ENCODE peak calls at places on chromosomes 6 and 20, in ten cellular contexts. One of them, this sample, is unnamed.

GRCh38 chr6:15509335-15509933 is 153.4 kb downstream of the DTNBP1 start:
- DNase-seq in uterus: no peak
- DNase-seq in body of pancreas: no peak
- DNase-seq in IMR-90: peak
- DNase-seq in gastrocnemius medialis: peak
- DNase-seq in A549: no peak
- DNase-seq in upper lobe of left lung: no peak
- DNase-seq in tibial nerve: no peak
- DNase-seq in suprapubic skin: peak
- DNase-seq in prostate gland: no peak
- DNase-seq in this sample: no peak

GRCh38 chr6:87501809-87502572 is 29.2 kb downstream of the SLC35A1 start:
- DNase-seq in uterus: no peak
- DNase-seq in body of pancreas: no peak
- DNase-seq in IMR-90: no peak
- DNase-seq in gastrocnemius medialis: no peak
- DNase-seq in A549: no peak
- DNase-seq in upper lobe of left lung: no peak
- DNase-seq in tibial nerve: no peak
- DNase-seq in suprapubic skin: no peak
- DNase-seq in prostate gland: no peak
- DNase-seq in this sample: no peak

GRCh38 chr6:57432162-57432561 is 114.7 kb downstream of the PRIM2 start:
- DNase-seq in uterus: no peak
- DNase-seq in body of pancreas: no peak
- DNase-seq in IMR-90: peak
- DNase-seq in gastrocnemius medialis: no peak
- DNase-seq in A549: no peak
- DNase-seq in upper lobe of left lung: no peak
- DNase-seq in tibial nerve: no peak
- DNase-seq in suprapubic skin: no peak
- DNase-seq in prostate gland: no peak
- DNase-seq in this sample: no peak

GRCh38 chr20:23420943-23421925 is at the start of gene NAPB:
- DNase-seq in uterus: peak
- DNase-seq in body of pancreas: peak
- DNase-seq in IMR-90: peak
- DNase-seq in gastrocnemius medialis: peak
- DNase-seq in A549: peak
- DNase-seq in upper lobe of left lung: peak
- DNase-seq in tibial nerve: peak
- DNase-seq in suprapubic skin: peak
- DNase-seq in prostate gland: peak
- DNase-seq in this sample: peak

GRCh38 chr6:35069262-35069661 is 71.9 kb downstream of the TCP11 start:
- DNase-seq in uterus: no peak
- DNase-seq in body of pancreas: no peak
- DNase-seq in IMR-90: no peak
- DNase-seq in gastrocnemius medialis: no peak
- DNase-seq in A549: no peak
- DNase-seq in upper lobe of left lung: no peak
- DNase-seq in tibial nerve: no peak
- DNase-seq in suprapubic skin: no peak
- DNase-seq in prostate gland: no peak
- DNase-seq in this sample: no peak

GRCh38 chr6:12601881-12602280 is 114.7 kb upstream of the PHACTR1 start:
- DNase-seq in uterus: no peak
- DNase-seq in body of pancreas: no peak
- DNase-seq in IMR-90: no peak
- DNase-seq in gastrocnemius medialis: no peak
- DNase-seq in A549: no peak
- DNase-seq in upper lobe of left lung: no peak
- DNase-seq in tibial nerve: no peak
- DNase-seq in suprapubic skin: no peak
- DNase-seq in prostate gland: no peak
- DNase-seq in this sample: no peak

GRCh38 chr6:136403166-136403980 is 113.7 kb upstream of the BCLAF1 start:
- DNase-seq in uterus: peak
- DNase-seq in body of pancreas: no peak
- DNase-seq in IMR-90: peak
- DNase-seq in gastrocnemius medialis: no peak
- DNase-seq in A549: peak
- DNase-seq in upper lobe of left lung: no peak
- DNase-seq in tibial nerve: no peak
- DNase-seq in suprapubic skin: no peak
- DNase-seq in prostate gland: no peak
- DNase-seq in this sample: no peak

GRCh38 chr6:84228198-84228543 is 728 bp upstream of the CEP162 start:
- DNase-seq in uterus: no peak
- DNase-seq in body of pancreas: no peak
- DNase-seq in IMR-90: no peak
- DNase-seq in gastrocnemius medialis: no peak
- DNase-seq in A549: no peak
- DNase-seq in upper lobe of left lung: no peak
- DNase-seq in tibial nerve: no peak
- DNase-seq in suprapubic skin: no peak
- DNase-seq in prostate gland: no peak
- DNase-seq in this sample: no peak

GRCh38 chr6:155001482-155001881 is 6.4 kb downstream of the TIAM2 start:
- DNase-seq in uterus: no peak
- DNase-seq in body of pancreas: no peak
- DNase-seq in IMR-90: peak
- DNase-seq in gastrocnemius medialis: no peak
- DNase-seq in A549: no peak
- DNase-seq in upper lobe of left lung: no peak
- DNase-seq in tibial nerve: no peak
- DNase-seq in suprapubic skin: no peak
- DNase-seq in prostate gland: no peak
- DNase-seq in this sample: no peak

GRCh38 chr6:30200551-30201281 is 12.5 kb downstream of the TRIM26 start:
- DNase-seq in uterus: no peak
- DNase-seq in body of pancreas: no peak
- DNase-seq in IMR-90: no peak
- DNase-seq in gastrocnemius medialis: no peak
- DNase-seq in A549: no peak
- DNase-seq in upper lobe of left lung: no peak
- DNase-seq in tibial nerve: no peak
- DNase-seq in suprapubic skin: no peak
- DNase-seq in prostate gland: no peak
- DNase-seq in this sample: no peak

GRCh38 chr6:135693971-135694370 is 157.5 kb upstream of the PDE7B start:
- DNase-seq in uterus: no peak
- DNase-seq in body of pancreas: no peak
- DNase-seq in IMR-90: no peak
- DNase-seq in gastrocnemius medialis: no peak
- DNase-seq in A549: no peak
- DNase-seq in upper lobe of left lung: no peak
- DNase-seq in tibial nerve: no peak
- DNase-seq in suprapubic skin: no peak
- DNase-seq in prostate gland: no peak
- DNase-seq in this sample: no peak

GRCh38 chr20:41534842-41535241 is 83.3 kb downstream of the CHD6 start:
- DNase-seq in uterus: no peak
- DNase-seq in body of pancreas: no peak
- DNase-seq in IMR-90: peak
- DNase-seq in gastrocnemius medialis: no peak
- DNase-seq in A549: no peak
- DNase-seq in upper lobe of left lung: no peak
- DNase-seq in tibial nerve: no peak
- DNase-seq in suprapubic skin: no peak
- DNase-seq in prostate gland: no peak
- DNase-seq in this sample: no peak

GRCh38 chr6:11271637-11272036 is 39.2 kb upstream of the NEDD9 start:
- DNase-seq in uterus: no peak
- DNase-seq in body of pancreas: no peak
- DNase-seq in IMR-90: peak
- DNase-seq in gastrocnemius medialis: no peak
- DNase-seq in A549: no peak
- DNase-seq in upper lobe of left lung: no peak
- DNase-seq in tibial nerve: no peak
- DNase-seq in suprapubic skin: no peak
- DNase-seq in prostate gland: no peak
- DNase-seq in this sample: no peak

GRCh38 chr6:25346064-25346463 is 66.9 kb downstream of the CARMIL1 start:
- DNase-seq in uterus: no peak
- DNase-seq in body of pancreas: no peak
- DNase-seq in IMR-90: no peak
- DNase-seq in gastrocnemius medialis: no peak
- DNase-seq in A549: no peak
- DNase-seq in upper lobe of left lung: peak
- DNase-seq in tibial nerve: no peak
- DNase-seq in suprapubic skin: no peak
- DNase-seq in prostate gland: no peak
- DNase-seq in this sample: peak

GRCh38 chr20:3925113-3925695 is 36.0 kb downstream of the PANK2 start:
- DNase-seq in uterus: no peak
- DNase-seq in body of pancreas: no peak
- DNase-seq in IMR-90: no peak
- DNase-seq in gastrocnemius medialis: no peak
- DNase-seq in A549: no peak
- DNase-seq in upper lobe of left lung: no peak
- DNase-seq in tibial nerve: no peak
- DNase-seq in suprapubic skin: no peak
- DNase-seq in prostate gland: no peak
- DNase-seq in this sample: no peak

GRCh38 chr20:34312024-34312460 is 8.9 kb upstream of the AHCY start:
- DNase-seq in uterus: no peak
- DNase-seq in body of pancreas: no peak
- DNase-seq in IMR-90: no peak
- DNase-seq in gastrocnemius medialis: no peak
- DNase-seq in A549: peak
- DNase-seq in upper lobe of left lung: no peak
- DNase-seq in tibial nerve: no peak
- DNase-seq in suprapubic skin: no peak
- DNase-seq in prostate gland: no peak
- DNase-seq in this sample: no peak

GRCh38 chr6:27545271-27546046 is 72.6 kb upstream of the ZNF184 start:
- DNase-seq in uterus: no peak
- DNase-seq in body of pancreas: no peak
- DNase-seq in IMR-90: peak
- DNase-seq in gastrocnemius medialis: no peak
- DNase-seq in A549: peak
- DNase-seq in upper lobe of left lung: no peak
- DNase-seq in tibial nerve: no peak
- DNase-seq in suprapubic skin: no peak
- DNase-seq in prostate gland: no peak
- DNase-seq in this sample: peak

GRCh38 chr6:139153876-139154275 is 19.0 kb downstream of the HECA start:
- DNase-seq in uterus: no peak
- DNase-seq in body of pancreas: no peak
- DNase-seq in IMR-90: peak
- DNase-seq in gastrocnemius medialis: no peak
- DNase-seq in A549: no peak
- DNase-seq in upper lobe of left lung: no peak
- DNase-seq in tibial nerve: no peak
- DNase-seq in suprapubic skin: no peak
- DNase-seq in prostate gland: no peak
- DNase-seq in this sample: no peak

GRCh38 chr20:35720165-35721123 is 21.2 kb downstream of the ROMO1 start:
- DNase-seq in uterus: no peak
- DNase-seq in body of pancreas: no peak
- DNase-seq in IMR-90: no peak
- DNase-seq in gastrocnemius medialis: no peak
- DNase-seq in A549: no peak
- DNase-seq in upper lobe of left lung: no peak
- DNase-seq in tibial nerve: no peak
- DNase-seq in suprapubic skin: peak
- DNase-seq in prostate gland: no peak
- DNase-seq in this sample: no peak
- TF ChIP-seq POLR2A in uterus: no peak
- TF ChIP-seq POLR2A in body of pancreas: no peak
- TF ChIP-seq POLR2A in IMR-90: no peak
- TF ChIP-seq POLR2A in gastrocnemius medialis: no peak
- TF ChIP-seq POLR2A in A549: no peak
- TF ChIP-seq POLR2A in upper lobe of left lung: no peak
- TF ChIP-seq POLR2A in tibial nerve: no peak
- TF ChIP-seq POLR2A in suprapubic skin: no peak
- TF ChIP-seq POLR2A in prostate gland: no peak
- TF ChIP-seq POLR2A in this sample: no peak

DNA sequence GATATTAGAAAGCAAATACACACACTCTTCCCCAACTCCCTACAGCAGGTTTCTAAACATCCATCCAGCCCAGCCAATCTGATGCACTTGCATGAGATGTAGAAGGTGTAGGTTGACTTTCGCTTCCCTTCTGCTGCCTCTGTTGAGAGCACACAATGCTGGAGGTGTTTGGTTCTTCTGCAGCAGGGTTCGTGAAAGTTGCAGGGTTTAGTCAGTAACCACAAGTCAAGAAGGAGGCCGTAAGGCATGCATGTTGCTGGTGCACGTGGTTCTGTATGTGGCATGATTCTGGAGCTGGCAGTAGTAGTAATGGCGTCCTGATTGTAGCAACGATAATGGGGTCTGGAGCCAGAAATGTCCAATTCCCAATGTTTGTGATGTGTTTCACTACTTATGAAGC is 53.0 kb downstream of the DEK start:
- DNase-seq in uterus: no peak
- DNase-seq in body of pancreas: no peak
- DNase-seq in IMR-90: no peak
- DNase-seq in gastrocnemius medialis: no peak
- DNase-seq in A549: no peak
- DNase-seq in upper lobe of left lung: no peak
- DNase-seq in tibial nerve: no peak
- DNase-seq in suprapubic skin: no peak
- DNase-seq in prostate gland: no peak
- DNase-seq in this sample: no peak
- TF ChIP-seq POLR2A in uterus: no peak
- TF ChIP-seq POLR2A in body of pancreas: no peak
- TF ChIP-seq POLR2A in IMR-90: no peak
- TF ChIP-seq POLR2A in gastrocnemius medialis: no peak
- TF ChIP-seq POLR2A in A549: no peak
- TF ChIP-seq POLR2A in upper lobe of left lung: no peak
- TF ChIP-seq POLR2A in tibial nerve: no peak
- TF ChIP-seq POLR2A in suprapubic skin: no peak
- TF ChIP-seq POLR2A in prostate gland: no peak
- TF ChIP-seq POLR2A in this sample: no peak

DNA sequence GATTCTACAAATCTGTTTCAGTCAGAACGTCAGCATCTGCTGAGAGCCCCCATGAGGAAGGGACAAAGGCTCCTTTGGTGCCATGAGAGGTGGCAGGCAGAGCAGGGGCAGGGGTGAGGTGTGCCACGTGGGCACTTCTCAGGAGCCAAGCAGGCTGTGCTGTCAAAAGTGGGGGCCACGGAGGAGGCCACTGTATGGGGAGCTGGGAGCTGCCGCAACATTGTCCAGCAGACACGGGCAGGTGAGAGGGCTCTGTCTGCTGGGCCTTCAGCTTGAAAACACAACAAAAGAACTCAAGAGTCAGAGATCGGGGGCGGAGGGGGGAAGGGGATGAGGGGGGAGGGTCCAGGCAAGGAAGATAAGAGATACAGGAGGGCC is 21.6 kb upstream of the FOXP4 start:
- DNase-seq in uterus: no peak
- DNase-seq in body of pancreas: no peak
- DNase-seq in IMR-90: no peak
- DNase-seq in gastrocnemius medialis: no peak
- DNase-seq in A549: no peak
- DNase-seq in upper lobe of left lung: no peak
- DNase-seq in tibial nerve: no peak
- DNase-seq in suprapubic skin: no peak
- DNase-seq in prostate gland: no peak
- DNase-seq in this sample: no peak
- TF ChIP-seq POLR2A in uterus: no peak
- TF ChIP-seq POLR2A in body of pancreas: no peak
- TF ChIP-seq POLR2A in IMR-90: no peak
- TF ChIP-seq POLR2A in gastrocnemius medialis: no peak
- TF ChIP-seq POLR2A in A549: no peak
- TF ChIP-seq POLR2A in upper lobe of left lung: no peak
- TF ChIP-seq POLR2A in tibial nerve: no peak
- TF ChIP-seq POLR2A in suprapubic skin: no peak
- TF ChIP-seq POLR2A in prostate gland: no peak
- TF ChIP-seq POLR2A in this sample: no peak

GRCh38 chr20:38748097-38748862 is at the start of gene ACTR5:
- DNase-seq in uterus: peak
- DNase-seq in body of pancreas: peak
- DNase-seq in IMR-90: peak
- DNase-seq in gastrocnemius medialis: peak
- DNase-seq in A549: peak
- DNase-seq in upper lobe of left lung: peak
- DNase-seq in tibial nerve: peak
- DNase-seq in suprapubic skin: peak
- DNase-seq in prostate gland: peak
- DNase-seq in this sample: peak
- TF ChIP-seq POLR2A in uterus: peak
- TF ChIP-seq POLR2A in body of pancreas: peak
- TF ChIP-seq POLR2A in IMR-90: peak
- TF ChIP-seq POLR2A in gastrocnemius medialis: peak
- TF ChIP-seq POLR2A in A549: peak
- TF ChIP-seq POLR2A in upper lobe of left lung: peak
- TF ChIP-seq POLR2A in tibial nerve: no peak
- TF ChIP-seq POLR2A in suprapubic skin: peak
- TF ChIP-seq POLR2A in prostate gland: peak
- TF ChIP-seq POLR2A in this sample: peak

This sample was measured in erythroblast.